ENCODE peak calls at places on chromosomes 16 and 17, in five cellular contexts. One of them, this sample, is unnamed.

GRCh38 chr16:66480265-66481080 is 53.4 kb downstream of the BEAN1 start:
- DNase-seq in progenitor cell of endocrine pancreas: no peak
- DNase-seq in OCI-LY7: no peak
- DNase-seq in dorsolateral prefrontal cortex: no peak
- DNase-seq in A549: no peak
- DNase-seq in this sample: no peak

GRCh38 chr16:54657058-54657708 is 273.5 kb upstream of the IRX5 start:
- DNase-seq in progenitor cell of endocrine pancreas: no peak
- DNase-seq in OCI-LY7: no peak
- DNase-seq in dorsolateral prefrontal cortex: no peak
- DNase-seq in A549: peak; percentile 74
- DNase-seq in this sample: peak; percentile 7

GRCh38 chr17:81057079-81057730 is 22.3 kb downstream of the BAIAP2 start:
- DNase-seq in progenitor cell of endocrine pancreas: no peak
- DNase-seq in OCI-LY7: no peak
- DNase-seq in dorsolateral prefrontal cortex: no peak
- DNase-seq in A549: peak; percentile 31
- DNase-seq in this sample: no peak

GRCh38 chr17:81328925-81329278 is 33.8 kb upstream of the SLC38A10 start:
- DNase-seq in progenitor cell of endocrine pancreas: no peak
- DNase-seq in OCI-LY7: no peak
- DNase-seq in dorsolateral prefrontal cortex: no peak
- DNase-seq in A549: peak; percentile 55
- DNase-seq in this sample: no peak

GRCh38 chr17:3543453-3543852 is 14.2 kb downstream of the TRPV3 start:
- DNase-seq in progenitor cell of endocrine pancreas: no peak
- DNase-seq in OCI-LY7: no peak
- DNase-seq in dorsolateral prefrontal cortex: no peak
- DNase-seq in A549: no peak
- DNase-seq in this sample: no peak

GRCh38 chr17:64278614-64279013 is 15.6 kb upstream of the TEX2 start:
- DNase-seq in progenitor cell of endocrine pancreas: no peak
- DNase-seq in OCI-LY7: peak; percentile 36
- DNase-seq in dorsolateral prefrontal cortex: no peak
- DNase-seq in A549: peak; percentile 45
- DNase-seq in this sample: no peak

GRCh38 chr17:31525801-31526549 is 134.5 kb downstream of the RAB11FIP4 start:
- DNase-seq in progenitor cell of endocrine pancreas: no peak
- DNase-seq in OCI-LY7: peak; percentile 65
- DNase-seq in dorsolateral prefrontal cortex: peak; percentile 36
- DNase-seq in A549: peak; percentile 66
- DNase-seq in this sample: no peak

GRCh38 chr16:87056083-87056482 is 261.1 kb downstream of the C16orf95 start:
- DNase-seq in progenitor cell of endocrine pancreas: no peak
- DNase-seq in OCI-LY7: no peak
- DNase-seq in dorsolateral prefrontal cortex: no peak
- DNase-seq in A549: peak; percentile 5
- DNase-seq in this sample: peak; percentile 48

GRCh38 chr17:16976686-16977550 is 5.0 kb upstream of the TNFRSF13B start:
- DNase-seq in progenitor cell of endocrine pancreas: no peak
- DNase-seq in OCI-LY7: no peak
- DNase-seq in dorsolateral prefrontal cortex: no peak
- DNase-seq in A549: no peak
- DNase-seq in this sample: no peak

GRCh38 chr16:57801856-57802634 is at the start of gene KIFC3:
- DNase-seq in progenitor cell of endocrine pancreas: peak; percentile 69
- DNase-seq in OCI-LY7: peak; percentile 12
- DNase-seq in dorsolateral prefrontal cortex: peak; percentile 49
- DNase-seq in A549: peak; percentile 80
- DNase-seq in this sample: peak; percentile 79

GRCh38 chr16:24734382-24734781 is 4.9 kb downstream of the TNRC6A start:
- DNase-seq in progenitor cell of endocrine pancreas: no peak
- DNase-seq in OCI-LY7: no peak
- DNase-seq in dorsolateral prefrontal cortex: no peak
- DNase-seq in A549: no peak
- DNase-seq in this sample: no peak

GRCh38 chr16:86768999-86769398 is 190.7 kb downstream of the FOXL1 start:
- DNase-seq in progenitor cell of endocrine pancreas: no peak
- DNase-seq in OCI-LY7: no peak
- DNase-seq in dorsolateral prefrontal cortex: no peak
- DNase-seq in A549: peak; percentile 43
- DNase-seq in this sample: peak; percentile 31

GRCh38 chr17:64540118-64540776 is 33.5 kb downstream of the CEP95 start:
- DNase-seq in progenitor cell of endocrine pancreas: no peak
- DNase-seq in OCI-LY7: no peak
- DNase-seq in dorsolateral prefrontal cortex: no peak
- DNase-seq in A549: no peak
- DNase-seq in this sample: no peak

GRCh38 chr17:67982034-67982640 is 14.1 kb downstream of the C17orf58 start:
- DNase-seq in progenitor cell of endocrine pancreas: no peak
- DNase-seq in OCI-LY7: no peak
- DNase-seq in dorsolateral prefrontal cortex: no peak
- DNase-seq in A549: no peak
- DNase-seq in this sample: no peak

GRCh38 chr16:67538666-67539101 is 10.1 kb downstream of the RIPOR1 start:
- DNase-seq in progenitor cell of endocrine pancreas: no peak
- DNase-seq in OCI-LY7: no peak
- DNase-seq in dorsolateral prefrontal cortex: no peak
- DNase-seq in A549: no peak
- DNase-seq in this sample: peak; percentile 45

GRCh38 chr16:88337021-88337420 is 45.7 kb upstream of the ZNF469 start:
- DNase-seq in progenitor cell of endocrine pancreas: no peak
- DNase-seq in OCI-LY7: no peak
- DNase-seq in dorsolateral prefrontal cortex: no peak
- DNase-seq in A549: no peak
- DNase-seq in this sample: peak; percentile 51

GRCh38 chr17:44961921-44962350 is 6.2 kb downstream of the C1QL1 start:
- DNase-seq in progenitor cell of endocrine pancreas: no peak
- DNase-seq in OCI-LY7: no peak
- DNase-seq in dorsolateral prefrontal cortex: no peak
- DNase-seq in A549: peak; percentile 62
- DNase-seq in this sample: no peak

GRCh38 chr17:38419508-38419981 is 8.7 kb upstream of the ARHGAP23 start:
- DNase-seq in progenitor cell of endocrine pancreas: no peak
- DNase-seq in OCI-LY7: peak; percentile 30
- DNase-seq in dorsolateral prefrontal cortex: no peak
- DNase-seq in A549: no peak
- DNase-seq in this sample: no peak

GRCh38 chr17:58120195-58120822 is 27.9 kb upstream of the OR4D1 start:
- DNase-seq in progenitor cell of endocrine pancreas: peak; percentile 50
- DNase-seq in OCI-LY7: peak; percentile 55
- DNase-seq in dorsolateral prefrontal cortex: no peak
- DNase-seq in A549: peak; percentile 65
- DNase-seq in this sample: peak; percentile 41

GRCh38 chr16:5220705-5221104 is 123.1 kb upstream of the EEF2KMT start:
- DNase-seq in progenitor cell of endocrine pancreas: no peak
- DNase-seq in OCI-LY7: no peak
- DNase-seq in dorsolateral prefrontal cortex: no peak
- DNase-seq in A549: no peak
- DNase-seq in this sample: no peak

GRCh38 chr17:7323731-7324437 is 5.3 kb downstream of the NEURL4 start:
- DNase-seq in progenitor cell of endocrine pancreas: peak; percentile 69
- DNase-seq in OCI-LY7: peak; percentile 45
- DNase-seq in dorsolateral prefrontal cortex: peak; percentile 23
- DNase-seq in A549: peak; percentile 53
- DNase-seq in this sample: peak; percentile 42

GRCh38 chr16:23368469-23368868 is 66.4 kb downstream of the SCNN1B start:
- DNase-seq in progenitor cell of endocrine pancreas: no peak
- DNase-seq in OCI-LY7: no peak
- DNase-seq in dorsolateral prefrontal cortex: no peak
- DNase-seq in A549: no peak
- DNase-seq in this sample: no peak
- TF ChIP-seq CTCF in progenitor cell of endocrine pancreas: no peak
- TF ChIP-seq CTCF in OCI-LY7: no peak
- TF ChIP-seq CTCF in dorsolateral prefrontal cortex: no peak
- TF ChIP-seq CTCF in A549: no peak
- TF ChIP-seq CTCF in this sample: no peak

DNA sequence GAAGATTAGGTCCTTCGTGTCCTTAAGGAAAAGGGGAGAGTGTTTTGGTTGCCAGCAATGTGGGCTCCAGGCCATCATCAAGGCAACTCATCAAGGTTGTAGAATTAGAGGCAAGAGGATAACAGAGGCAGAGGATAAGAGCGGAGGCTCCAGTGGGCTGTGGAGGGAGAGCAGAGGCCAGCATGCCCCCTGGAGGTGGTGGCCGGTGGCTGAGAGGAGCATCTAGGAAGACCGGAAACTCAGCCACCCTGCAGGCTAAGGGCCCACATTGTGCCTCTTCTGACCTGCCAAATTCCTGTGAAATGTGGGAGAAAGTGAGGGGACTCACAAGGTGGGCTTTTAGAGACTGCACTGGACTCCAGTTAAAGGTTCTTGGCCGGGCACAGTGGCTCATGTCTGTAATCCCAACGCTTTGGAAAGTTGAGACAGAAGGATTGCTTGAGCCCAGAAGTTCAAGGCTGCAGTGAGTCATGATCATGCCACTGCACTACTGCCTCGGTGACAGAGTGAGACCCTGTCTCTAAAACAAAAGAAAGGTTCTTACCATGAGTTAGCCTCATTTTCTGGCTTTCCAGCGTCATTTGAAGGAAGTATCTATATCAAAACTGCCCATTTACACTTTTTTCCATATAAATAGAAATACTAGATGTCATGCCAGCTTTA is 62.7 kb upstream of the ADORA2B start:
- DNase-seq in progenitor cell of endocrine pancreas: no peak
- DNase-seq in OCI-LY7: no peak
- DNase-seq in dorsolateral prefrontal cortex: no peak
- DNase-seq in A549: no peak
- DNase-seq in this sample: no peak
- TF ChIP-seq CTCF in progenitor cell of endocrine pancreas: peak; percentile 36
- TF ChIP-seq CTCF in OCI-LY7: no peak
- TF ChIP-seq CTCF in dorsolateral prefrontal cortex: no peak
- TF ChIP-seq CTCF in A549: no peak
- TF ChIP-seq CTCF in this sample: peak; percentile 51

GRCh38 chr16:50549561-50549915 is 1.3 kb downstream of the NKD1 start:
- DNase-seq in progenitor cell of endocrine pancreas: no peak
- DNase-seq in OCI-LY7: no peak
- DNase-seq in dorsolateral prefrontal cortex: no peak
- DNase-seq in A549: no peak
- DNase-seq in this sample: no peak

GRCh38 chr16:50547944-50548658 is at the start of gene NKD1:
- DNase-seq in progenitor cell of endocrine pancreas: peak; percentile 63
- DNase-seq in OCI-LY7: peak; percentile 71
- DNase-seq in dorsolateral prefrontal cortex: peak; percentile 72
- DNase-seq in A549: peak; percentile 30
- DNase-seq in this sample: peak; percentile 17

GRCh38 chr16:50546125-50546524 is 2.1 kb upstream of the NKD1 start:
- DNase-seq in progenitor cell of endocrine pancreas: no peak
- DNase-seq in OCI-LY7: no peak
- DNase-seq in dorsolateral prefrontal cortex: no peak
- DNase-seq in A549: no peak
- DNase-seq in this sample: no peak

GRCh38 chr16:50548659-50549560 is 714 bp downstream of the NKD1 start:
- DNase-seq in progenitor cell of endocrine pancreas: no peak
- DNase-seq in OCI-LY7: no peak
- DNase-seq in dorsolateral prefrontal cortex: no peak
- DNase-seq in A549: no peak
- DNase-seq in this sample: no peak

DNA sequence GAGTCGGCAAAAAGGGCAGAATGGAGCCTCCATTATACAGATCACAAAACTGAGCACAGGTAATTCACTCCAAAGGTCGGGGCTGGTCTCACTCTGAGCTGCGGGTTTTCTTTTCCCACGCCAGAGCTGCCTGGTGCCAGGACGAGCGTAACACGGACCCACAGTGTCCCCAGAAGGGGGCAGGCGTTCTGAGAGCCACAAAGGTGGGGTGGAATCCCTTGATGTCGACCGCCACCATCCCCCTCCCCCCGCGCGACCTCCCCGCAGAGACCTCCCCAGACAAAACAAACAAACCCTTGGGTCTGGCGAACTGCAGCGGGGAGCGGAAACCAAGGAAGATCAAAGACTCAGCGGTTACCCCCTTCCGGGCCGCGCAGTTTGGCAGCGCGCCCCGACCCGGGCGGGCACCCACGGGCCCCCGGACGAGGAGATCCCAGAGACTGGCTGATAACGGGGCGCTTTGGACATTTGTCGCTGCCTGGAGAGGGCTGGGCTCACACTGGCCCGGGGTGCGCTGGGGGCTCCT is 793 bp upstream of the NKD1 start:
- DNase-seq in progenitor cell of endocrine pancreas: peak; percentile 22
- DNase-seq in OCI-LY7: peak; percentile 46
- DNase-seq in dorsolateral prefrontal cortex: peak; percentile 32
- DNase-seq in A549: peak; percentile 38
- DNase-seq in this sample: no peak
- TF ChIP-seq CTCF in progenitor cell of endocrine pancreas: peak; percentile 33
- TF ChIP-seq CTCF in OCI-LY7: peak; percentile 65
- TF ChIP-seq CTCF in dorsolateral prefrontal cortex: peak; percentile 46
- TF ChIP-seq CTCF in A549: no peak
- TF ChIP-seq CTCF in this sample: peak; percentile 56

GRCh38 chr16:4003576-4003975 is 112.7 kb downstream of the ADCY9 start:
- DNase-seq in progenitor cell of endocrine pancreas: no peak
- DNase-seq in OCI-LY7: no peak
- DNase-seq in dorsolateral prefrontal cortex: no peak
- DNase-seq in A549: no peak
- DNase-seq in this sample: no peak
- TF ChIP-seq CTCF in progenitor cell of endocrine pancreas: no peak
- TF ChIP-seq CTCF in OCI-LY7: no peak
- TF ChIP-seq CTCF in dorsolateral prefrontal cortex: no peak
- TF ChIP-seq CTCF in A549: no peak
- TF ChIP-seq CTCF in this sample: no peak

DNA sequence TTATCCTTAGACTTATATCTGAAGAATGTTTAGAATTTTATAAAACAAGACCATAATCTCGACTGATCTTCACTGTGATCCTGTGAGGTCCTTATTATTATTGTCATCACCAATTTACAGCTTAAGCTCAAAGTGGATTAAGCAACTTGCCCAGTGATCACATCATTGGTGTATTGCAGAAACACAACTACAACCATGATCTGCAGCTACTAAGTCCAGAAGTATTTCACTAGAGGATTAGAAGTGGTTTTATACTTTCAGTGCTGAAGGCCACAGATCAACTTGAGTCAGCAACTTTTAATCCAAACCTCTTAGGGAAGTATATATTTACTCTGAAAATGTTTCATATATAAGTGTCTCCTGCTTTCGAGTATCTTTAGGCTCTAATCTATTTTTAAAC is 624.3 kb upstream of the SOX9 start:
- DNase-seq in progenitor cell of endocrine pancreas: no peak
- DNase-seq in OCI-LY7: no peak
- DNase-seq in dorsolateral prefrontal cortex: no peak
- DNase-seq in A549: no peak
- DNase-seq in this sample: no peak
- TF ChIP-seq CTCF in progenitor cell of endocrine pancreas: no peak
- TF ChIP-seq CTCF in OCI-LY7: no peak
- TF ChIP-seq CTCF in dorsolateral prefrontal cortex: no peak
- TF ChIP-seq CTCF in A549: no peak
- TF ChIP-seq CTCF in this sample: no peak

GRCh38 chr17:73710095-73710592 is 65.9 kb upstream of the SDK2 start:
- DNase-seq in progenitor cell of endocrine pancreas: peak; percentile 76
- DNase-seq in OCI-LY7: peak; percentile 60
- DNase-seq in dorsolateral prefrontal cortex: peak; percentile 38
- DNase-seq in A549: peak; percentile 70
- DNase-seq in this sample: peak; percentile 56
- TF ChIP-seq CTCF in progenitor cell of endocrine pancreas: peak; percentile 81
- TF ChIP-seq CTCF in OCI-LY7: peak; percentile 95
- TF ChIP-seq CTCF in dorsolateral prefrontal cortex: peak; percentile 81
- TF ChIP-seq CTCF in A549: peak; percentile 77
- TF ChIP-seq CTCF in this sample: peak; percentile 74

This sample was measured in brain microvascular endothelial cell.